ENCODE peak calls at places on chromosome 14, in ten cellular contexts. I is progenitor cell of endocrine pancreas, G is AG10803, D is AG09309, B is cardiac fibroblast, V is psoas muscle, T is GM12865, A is K562, H is astrocyte, J is astrocyte of the spinal cord. X is an unnamed sample.

GRCh38 chr14:44798386-44799242 is 163.1 kb downstream of the KLHL28 start:
- DNase-seq in H (no peak), V (no peak), D (no peak), I (no peak), B (no peak), A (no peak), G (no peak), T (no peak), J (no peak), X (no peak)

GRCh38 chr14:86057018-86057667 is 527.2 kb downstream of the FLRT2 start:
- DNase-seq in I (no peak), T (peak; percentile 16), B (peak; percentile 47), A (peak; percentile 8), J (peak; percentile 16), D (peak; percentile 0), V (no peak), G (peak; percentile 23), H (no peak), X (no peak)

GRCh38 chr14:68795602-68796417 is 2.9 kb upstream of the ZFP36L1 start:
- DNase-seq in I (peak; percentile 76), T (peak; percentile 94), V (peak; percentile 93), B (peak; percentile 87), D (no peak), J (peak; percentile 81), G (peak; percentile 80), A (peak; percentile 76), H (peak; percentile 65), X (peak; percentile 86)

GRCh38 chr14:74202113-74202512 is 37.1 kb upstream of the VSX2 start:
- DNase-seq in G (no peak), J (no peak), V (no peak), T (no peak), I (no peak), H (no peak), D (no peak), A (no peak), B (no peak), X (no peak)

GRCh38 chr14:80084196-80084595 is 127.1 kb downstream of the DIO2 start:
- DNase-seq in G (no peak), B (no peak), J (no peak), I (no peak), V (no peak), H (no peak), A (no peak), D (no peak), T (no peak), X (no peak)

GRCh38 chr14:47442206-47442605 is 233.2 kb downstream of the MDGA2 start:
- DNase-seq in G (no peak), A (no peak), I (peak; percentile 10), J (peak; percentile 56), H (peak; percentile 65), D (no peak), V (no peak), B (peak; percentile 4), T (no peak), X (no peak)

GRCh38 chr14:75340921-75341320 is 62.3 kb downstream of the FOS start:
- DNase-seq in B (peak; percentile 92), T (peak; percentile 27), I (no peak), G (no peak), D (no peak), A (no peak), V (peak; percentile 97), J (peak; percentile 3), H (no peak), X (no peak)

GRCh38 chr14:39376671-39377403 is 55.4 kb downstream of the FBXO33 start:
- DNase-seq in T (no peak), B (peak; percentile 56), G (peak; percentile 25), J (peak; percentile 61), H (peak; percentile 46), I (no peak), D (no peak), A (no peak), V (no peak), X (no peak)

GRCh38 chr14:92759300-92759678 is 10.9 kb upstream of the LGMN start:
- DNase-seq in B (peak; percentile 52), T (peak; percentile 78), H (no peak), A (peak; percentile 16), V (no peak), I (no peak), G (peak; percentile 30), D (no peak), J (peak; percentile 20), X (no peak)

GRCh38 chr14:104553166-104554087 is 26.1 kb upstream of the C14orf180 start:
- DNase-seq in V (peak; percentile 42), D (no peak), T (no peak), J (no peak), I (no peak), H (no peak), G (no peak), B (no peak), A (no peak), X (no peak)

GRCh38 chr14:56297449-56297848 is 179.2 kb downstream of the PELI2 start:
- DNase-seq in B (no peak), T (no peak), I (no peak), H (no peak), G (no peak), V (no peak), D (no peak), J (no peak), A (no peak), X (no peak)

GRCh38 chr14:56290195-56290594 is 172.0 kb downstream of the PELI2 start:
- DNase-seq in T (no peak), D (no peak), J (no peak), A (no peak), G (no peak), B (no peak), H (no peak), I (no peak), V (peak; percentile 52), X (no peak)

GRCh38 chr14:56293506-56293905 is 175.3 kb downstream of the PELI2 start:
- DNase-seq in J (no peak), B (no peak), A (no peak), G (no peak), D (no peak), T (no peak), H (no peak), I (no peak), V (no peak), X (no peak)

GRCh38 chr14:56295743-56296142 is 177.5 kb downstream of the PELI2 start:
- DNase-seq in T (no peak), J (no peak), A (no peak), G (peak; percentile 9), H (no peak), B (no peak), V (no peak), I (no peak), D (no peak), X (no peak)

DNA sequence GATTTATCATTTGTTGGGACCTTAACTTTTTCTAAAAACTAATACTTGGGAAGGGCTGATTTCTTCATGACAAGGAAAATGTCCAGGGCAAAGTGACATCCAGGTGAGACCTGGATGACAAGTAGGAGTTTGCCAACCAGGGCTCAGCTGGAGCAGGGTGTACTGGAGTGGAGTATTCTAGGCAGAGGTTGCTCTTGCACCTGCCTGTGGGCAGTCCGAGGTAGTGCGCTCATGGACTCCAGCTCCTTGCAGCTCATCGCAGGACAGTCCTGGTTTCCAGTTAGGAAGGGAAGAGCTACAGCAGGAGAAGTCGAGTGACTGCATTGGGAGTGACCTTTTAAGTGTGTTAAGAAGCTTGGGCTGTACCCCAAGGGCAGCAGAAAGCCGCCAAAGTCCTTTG is 175.9 kb downstream of the PELI2 start:
- DNase-seq in V (no peak), B (no peak), I (no peak), T (peak; percentile 7), G (no peak), H (no peak), J (no peak), D (no peak), A (no peak), X (no peak)
- TF ChIP-seq CTCF in V (no peak), B (no peak), I (no peak), T (no peak), G (no peak), H (no peak), J (no peak), D (no peak), A (no peak), X (no peak)

DNA sequence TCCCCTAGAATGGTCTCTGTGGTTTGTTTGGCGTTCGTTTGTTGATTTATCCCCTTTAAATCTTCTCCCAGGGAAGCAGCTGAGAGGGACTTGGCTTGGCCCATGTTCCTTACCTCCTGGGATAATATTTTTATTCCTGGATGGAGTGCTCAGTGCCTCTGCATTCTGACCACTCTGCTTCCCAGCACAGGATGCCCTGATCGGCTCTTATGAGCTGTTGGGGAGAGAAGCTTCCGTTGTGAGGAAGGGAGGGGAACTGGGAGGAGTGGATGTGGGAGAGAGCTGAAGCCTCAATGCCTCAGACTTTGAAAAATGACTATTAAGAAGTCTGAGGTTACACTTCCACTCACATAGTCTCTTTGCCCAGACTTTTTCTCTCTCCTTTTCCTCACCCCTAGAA is 114.8 kb downstream of the SMOC1 start:
- DNase-seq in T (no peak), I (no peak), D (no peak), B (no peak), G (no peak), J (peak; percentile 65), A (no peak), H (no peak), V (no peak), X (no peak)
- TF ChIP-seq CTCF in T (no peak), I (no peak), D (no peak), B (no peak), G (no peak), J (no peak), A (no peak), H (no peak), V (no peak), X (no peak)

GRCh38 chr14:23895480-23895879 is 58.1 kb upstream of the DHRS4 start:
- DNase-seq in A (no peak), V (no peak), D (no peak), H (no peak), J (no peak), B (peak; percentile 2), I (no peak), G (no peak), T (no peak), X (no peak)
- TF ChIP-seq CTCF in A (peak; percentile 39), V (no peak), D (peak; percentile 14), H (no peak), J (no peak), B (no peak), I (no peak), G (peak; percentile 18), T (peak; percentile 6), X (no peak)

GRCh38 chr14:20606190-20606901 is 15.2 kb upstream of the RNASE12 start:
- DNase-seq in I (no peak), J (peak; percentile 11), D (no peak), A (no peak), T (no peak), V (no peak), H (no peak), G (peak; percentile 12), B (peak; percentile 74), X (no peak)
- TF ChIP-seq CTCF in I (peak; percentile 68), J (peak; percentile 53), D (peak; percentile 76), A (peak; percentile 71), T (peak; percentile 44), V (peak; percentile 40), H (peak; percentile 44), G (peak; percentile 54), B (peak; percentile 83), X (peak; percentile 43)

X was measured in GM13977.